ENCODE peak calls at places on chromosome 2, in six cellular contexts. V, U, S, Q, C and X are unnamed samples.

GRCh38 chr2:132372276-132372675 is 44.3 kb upstream of the GPR39 start:
- DNase-seq in Q (no peak), V (no peak), U (no peak), S (no peak), C (no peak), X (no peak)

GRCh38 chr2:137333386-137333972 is 568.1 kb downstream of the THSD7B start:
- DNase-seq in S (no peak), V (no peak), C (no peak), Q (no peak), U (peak; percentile 22), X (no peak)

GRCh38 chr2:140627136-140627535 is 1503.7 kb downstream of the LRP1B start:
- DNase-seq in S (no peak), V (no peak), Q (no peak), C (no peak), U (peak; percentile 18), X (no peak)

GRCh38 chr2:230042195-230042594 is 26.5 kb downstream of the SLC16A14 start:
- DNase-seq in U (no peak), C (no peak), V (no peak), Q (no peak), S (no peak), X (no peak)

GRCh38 chr2:199366406-199366805 is 91.3 kb downstream of the SATB2 start:
- DNase-seq in C (no peak), S (no peak), V (no peak), U (no peak), Q (no peak), X (no peak)

GRCh38 chr2:45651415-45652089 is at the start of gene PRKCE:
- DNase-seq in Q (peak; percentile 77), S (peak; percentile 58), V (peak; percentile 22), C (peak; percentile 51), U (peak; percentile 86), X (peak; percentile 15)

GRCh38 chr2:170276926-170277571 is 99.1 kb downstream of the MYO3B start:
- DNase-seq in U (no peak), Q (no peak), C (peak; percentile 20), S (peak; percentile 32), V (no peak), X (no peak)

GRCh38 chr2:133502678-133503077 is 65.6 kb downstream of the NCKAP5 start:
- DNase-seq in V (no peak), Q (no peak), S (no peak), C (no peak), U (no peak), X (no peak)

GRCh38 chr2:120805011-120805410 is 69.3 kb downstream of the GLI2 start:
- DNase-seq in C (no peak), U (no peak), Q (no peak), V (no peak), S (no peak), X (no peak)

GRCh38 chr2:135424849-135425248 is 106.2 kb downstream of the ZRANB3 start:
- DNase-seq in C (no peak), V (no peak), U (peak; percentile 16), S (no peak), Q (no peak), X (no peak)

GRCh38 chr2:27746325-27746724 is 25.2 kb upstream of the MRPL33 start:
- DNase-seq in V (no peak), C (no peak), U (no peak), S (no peak), Q (no peak), X (no peak)

GRCh38 chr2:72147303-72147970 is at the start of gene CYP26B1:
- DNase-seq in C (peak; percentile 59), Q (peak; percentile 45), U (peak; percentile 25), V (no peak), S (peak; percentile 70), X (no peak)

GRCh38 chr2:85716346-85716880 is 22.3 kb downstream of the GNLY start:
- DNase-seq in Q (no peak), C (no peak), U (no peak), S (peak; percentile 50), V (no peak), X (no peak)

GRCh38 chr2:6554403-6554802 is 311.3 kb downstream of the CMPK2 start:
- DNase-seq in U (no peak), C (no peak), V (no peak), S (no peak), Q (no peak), X (no peak)

GRCh38 chr2:189685540-189686229 is 11.2 kb downstream of the ANKAR start:
- DNase-seq in S (no peak), V (no peak), U (peak; percentile 76), Q (no peak), C (peak; percentile 23), X (no peak)

GRCh38 chr2:8583400-8584173 is 98.3 kb upstream of the ID2 start:
- DNase-seq in V (peak; percentile 86), Q (peak; percentile 98), C (peak; percentile 99), S (peak; percentile 96), U (no peak), X (peak; percentile 95)

GRCh38 chr2:162071016-162071415 is 3.0 kb downstream of the DPP4 start:
- DNase-seq in S (no peak), V (no peak), U (peak; percentile 47), C (no peak), Q (no peak), X (no peak)

GRCh38 chr2:45242161-45242741 is 233.0 kb upstream of the SIX2 start:
- DNase-seq in S (peak; percentile 79), V (no peak), U (peak; percentile 56), C (no peak), Q (no peak), X (no peak)

GRCh38 chr2:116879646-116880045 is 934.8 kb upstream of the DDX18 start:
- DNase-seq in C (no peak), Q (no peak), S (no peak), U (no peak), V (no peak), X (no peak)

GRCh38 chr2:173866858-173867620 is 98.1 kb downstream of the SP3 start:
- DNase-seq in U (peak; percentile 50), V (no peak), S (no peak), C (no peak), Q (no peak), X (no peak)

GRCh38 chr2:52629531-52629930 is 1138.1 kb upstream of the CHAC2 start:
- DNase-seq in S (no peak), U (no peak), V (no peak), Q (no peak), C (no peak), X (no peak)

GRCh38 chr2:52629944-52630343 is 1137.7 kb upstream of the CHAC2 start:
- DNase-seq in U (no peak), C (no peak), V (no peak), S (no peak), Q (no peak), X (no peak)

GRCh38 chr2:52632543-52632942 is 1135.1 kb upstream of the CHAC2 start:
- DNase-seq in U (no peak), Q (no peak), C (peak; percentile 35), V (no peak), S (peak; percentile 1), X (no peak)
- TF ChIP-seq CTCF in U (no peak), Q (no peak), C (no peak), V (no peak), S (no peak), X (no peak)

GRCh38 chr2:191901031-191901430 is 54.1 kb upstream of the CAVIN2 start:
- DNase-seq in C (peak; percentile 26), V (no peak), Q (no peak), U (no peak), S (no peak), X (no peak)

GRCh38 chr2:191907091-191907490 is 60.2 kb upstream of the CAVIN2 start:
- DNase-seq in Q (no peak), S (no peak), U (peak; percentile 25), C (no peak), V (no peak), X (no peak)

GRCh38 chr2:191908874-191909273 is 62.0 kb upstream of the CAVIN2 start:
- DNase-seq in C (no peak), U (no peak), S (no peak), Q (no peak), V (no peak), X (no peak)

GRCh38 chr2:191907545-191907944 is 60.7 kb upstream of the CAVIN2 start:
- DNase-seq in C (no peak), S (no peak), V (no peak), U (no peak), Q (no peak), X (no peak)

DNA sequence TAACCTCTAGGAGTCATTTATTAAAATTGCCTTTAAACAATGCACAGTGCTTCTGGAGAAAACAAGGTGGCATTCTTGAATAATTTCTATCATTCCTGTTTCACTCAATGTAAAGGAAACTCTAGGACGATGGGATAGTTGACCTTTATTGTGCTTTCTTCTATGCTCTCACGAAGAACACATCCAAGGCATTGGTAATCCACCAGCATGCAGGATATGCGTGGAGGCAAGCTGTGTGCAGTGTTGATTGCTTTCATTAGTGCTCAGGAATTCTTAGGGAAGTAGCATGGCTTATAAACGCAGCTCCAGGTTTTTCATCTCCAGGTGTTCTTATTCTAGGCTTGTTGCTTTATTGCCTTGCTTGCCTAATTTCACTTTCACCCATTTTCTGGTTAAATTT is 58.4 kb upstream of the CAVIN2 start:
- DNase-seq in C (no peak), U (no peak), V (no peak), Q (no peak), S (no peak), X (no peak)
- TF ChIP-seq CTCF in C (no peak), U (no peak), V (no peak), Q (no peak), S (no peak), X (no peak)

DNA sequence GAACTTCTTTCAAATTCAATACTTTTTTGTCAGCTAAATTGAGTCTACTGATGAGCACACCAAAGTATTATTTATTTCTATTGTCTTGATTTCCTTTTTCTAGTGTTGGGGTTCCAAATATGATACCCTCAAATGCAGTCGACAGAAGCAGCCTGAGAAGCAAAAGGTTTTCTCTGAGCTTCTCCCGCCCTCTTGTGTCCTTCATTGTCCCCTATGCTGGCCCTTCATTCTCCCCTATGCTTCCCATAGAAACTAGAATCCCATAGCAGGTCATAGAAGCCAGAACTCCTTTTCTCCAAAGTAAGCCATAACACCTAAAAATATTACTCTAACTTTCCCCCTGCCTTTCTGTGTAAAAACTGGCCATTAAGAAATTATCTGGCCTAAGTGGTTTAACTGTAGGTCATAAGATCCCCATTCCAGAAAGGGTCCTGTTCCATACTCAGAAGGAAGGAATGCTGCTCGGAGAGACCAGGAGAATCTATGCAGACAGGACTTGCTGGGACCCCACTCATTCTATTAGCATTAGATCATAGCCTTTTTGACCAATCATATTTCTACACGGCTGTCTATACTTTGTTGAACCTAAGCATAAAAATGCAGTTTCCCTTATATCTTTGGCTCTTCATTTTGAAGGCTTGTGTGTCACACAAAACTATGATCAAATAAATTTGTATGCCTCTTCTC is 764.6 kb upstream of the PKDCC start:
- DNase-seq in Q (no peak), S (no peak), U (peak; percentile 1), V (no peak), C (no peak), X (no peak)
- TF ChIP-seq CTCF in Q (no peak), S (no peak), U (no peak), V (no peak), C (no peak), X (no peak)

GRCh38 chr2:232979871-232980461 is 33.1 kb downstream of the NGEF start:
- DNase-seq in S (no peak), C (no peak), U (peak; percentile 87), V (no peak), Q (no peak), X (no peak)
- TF ChIP-seq CTCF in S (no peak), C (no peak), U (peak; percentile 20), V (no peak), Q (no peak), X (no peak)

GRCh38 chr2:29033172-29033571 is 41.2 kb downstream of the PCARE start:
- DNase-seq in Q (no peak), S (no peak), V (no peak), U (no peak), C (no peak), X (no peak)
- TF ChIP-seq CTCF in Q (no peak), S (no peak), V (no peak), U (no peak), C (no peak), X (no peak)